ENCODE peak calls at places on chromosomes 5 and 9, in six cellular contexts. One of them, this sample, is unnamed.

GRCh38 chr5:178069909-178070308 is 43.4 kb upstream of the N4BP3 start:
- DNase-seq in IMR-90: peak; percentile 26
- DNase-seq in H1: no peak
- DNase-seq in trophoblast cell: no peak
- DNase-seq in mesenchymal stem cell: peak; percentile 41
- DNase-seq in H9: peak; percentile 76
- DNase-seq in this sample: no peak

GRCh38 chr5:181217805-181218065 is 5.3 kb upstream of the TRIM41 start:
- DNase-seq in H1: no peak
- DNase-seq in trophoblast cell: no peak
- DNase-seq in IMR-90: no peak
- DNase-seq in H9: no peak
- DNase-seq in mesenchymal stem cell: no peak
- DNase-seq in this sample: no peak

GRCh38 chr9:76759726-76760125 is 4.5 kb upstream of the PCA3 start:
- DNase-seq in H1: no peak
- DNase-seq in trophoblast cell: no peak
- DNase-seq in H9: no peak
- DNase-seq in IMR-90: no peak
- DNase-seq in mesenchymal stem cell: no peak
- DNase-seq in this sample: no peak

GRCh38 chr5:138961221-138961620 is 86.1 kb upstream of the LRRTM2 start:
- DNase-seq in IMR-90: no peak
- DNase-seq in H1: no peak
- DNase-seq in mesenchymal stem cell: no peak
- DNase-seq in H9: no peak
- DNase-seq in trophoblast cell: no peak
- DNase-seq in this sample: no peak

GRCh38 chr9:90970603-90971002 is 169.0 kb downstream of the SYK start:
- DNase-seq in H1: no peak
- DNase-seq in mesenchymal stem cell: no peak
- DNase-seq in trophoblast cell: peak; percentile 65
- DNase-seq in H9: no peak
- DNase-seq in IMR-90: peak; percentile 49
- DNase-seq in this sample: no peak

GRCh38 chr9:17528859-17529258 is 50.0 kb upstream of the SH3GL2 start:
- DNase-seq in IMR-90: peak; percentile 10
- DNase-seq in mesenchymal stem cell: peak; percentile 17
- DNase-seq in trophoblast cell: no peak
- DNase-seq in H1: no peak
- DNase-seq in H9: no peak
- DNase-seq in this sample: no peak

GRCh38 chr9:20355022-20355421 is 267.3 kb downstream of the MLLT3 start:
- DNase-seq in H9: no peak
- DNase-seq in IMR-90: peak; percentile 92
- DNase-seq in trophoblast cell: peak; percentile 29
- DNase-seq in mesenchymal stem cell: peak; percentile 64
- DNase-seq in H1: no peak
- DNase-seq in this sample: no peak

GRCh38 chr5:36691993-36692392 is 85.6 kb downstream of the SLC1A3 start:
- DNase-seq in trophoblast cell: no peak
- DNase-seq in IMR-90: peak; percentile 5
- DNase-seq in H1: no peak
- DNase-seq in H9: no peak
- DNase-seq in mesenchymal stem cell: no peak
- DNase-seq in this sample: no peak

GRCh38 chr5:135833961-135834638 is 363 bp upstream of the SLC25A48 start:
- DNase-seq in IMR-90: no peak
- DNase-seq in H1: no peak
- DNase-seq in mesenchymal stem cell: peak; percentile 44
- DNase-seq in H9: no peak
- DNase-seq in trophoblast cell: no peak
- DNase-seq in this sample: no peak

GRCh38 chr5:172178301-172179031 is 9.6 kb downstream of the STK10 start:
- DNase-seq in mesenchymal stem cell: no peak
- DNase-seq in trophoblast cell: peak; percentile 36
- DNase-seq in H9: no peak
- DNase-seq in IMR-90: no peak
- DNase-seq in H1: no peak
- DNase-seq in this sample: no peak

GRCh38 chr5:14209836-14210235 is 66.7 kb downstream of the TRIO start:
- DNase-seq in mesenchymal stem cell: no peak
- DNase-seq in H9: no peak
- DNase-seq in IMR-90: no peak
- DNase-seq in H1: no peak
- DNase-seq in trophoblast cell: no peak
- DNase-seq in this sample: no peak

GRCh38 chr9:16184964-16185646 is 632.3 kb downstream of the CCDC171 start:
- DNase-seq in H9: no peak
- DNase-seq in IMR-90: no peak
- DNase-seq in trophoblast cell: no peak
- DNase-seq in H1: no peak
- DNase-seq in mesenchymal stem cell: no peak
- DNase-seq in this sample: no peak

GRCh38 chr5:52800394-52801213 is 12.9 kb downstream of the ITGA1 start:
- DNase-seq in H9: peak; percentile 61
- DNase-seq in mesenchymal stem cell: peak; percentile 87
- DNase-seq in H1: no peak
- DNase-seq in IMR-90: peak; percentile 82
- DNase-seq in trophoblast cell: peak; percentile 88
- DNase-seq in this sample: no peak

GRCh38 chr5:76831108-76831447 is 12.2 kb downstream of the F2RL1 start:
- DNase-seq in mesenchymal stem cell: peak; percentile 90
- DNase-seq in H9: no peak
- DNase-seq in H1: no peak
- DNase-seq in trophoblast cell: peak; percentile 30
- DNase-seq in IMR-90: peak; percentile 76
- DNase-seq in this sample: no peak

GRCh38 chr9:77014597-77015263 is 4.7 kb upstream of the FOXB2 start:
- DNase-seq in H1: no peak
- DNase-seq in mesenchymal stem cell: no peak
- DNase-seq in IMR-90: no peak
- DNase-seq in trophoblast cell: no peak
- DNase-seq in H9: peak; percentile 66
- DNase-seq in this sample: peak; percentile 26

GRCh38 chr5:113017891-113018635 is 41.5 kb downstream of the DCP2 start:
- DNase-seq in trophoblast cell: no peak
- DNase-seq in H1: no peak
- DNase-seq in mesenchymal stem cell: no peak
- DNase-seq in H9: no peak
- DNase-seq in IMR-90: no peak
- DNase-seq in this sample: no peak

GRCh38 chr9:38024036-38024681 is 44.9 kb downstream of the SHB start:
- DNase-seq in H1: no peak
- DNase-seq in IMR-90: peak; percentile 94
- DNase-seq in trophoblast cell: peak; percentile 94
- DNase-seq in H9: peak; percentile 43
- DNase-seq in mesenchymal stem cell: peak; percentile 92
- DNase-seq in this sample: no peak

GRCh38 chr5:107572800-107573368 is 97.9 kb downstream of the EFNA5 start:
- DNase-seq in IMR-90: no peak
- DNase-seq in H1: no peak
- DNase-seq in H9: no peak
- DNase-seq in mesenchymal stem cell: no peak
- DNase-seq in trophoblast cell: no peak
- DNase-seq in this sample: peak; percentile 30

GRCh38 chr5:136020383-136021015 is 8.3 kb upstream of the TGFBI start:
- DNase-seq in trophoblast cell: peak; percentile 50
- DNase-seq in H9: no peak
- DNase-seq in mesenchymal stem cell: peak; percentile 97
- DNase-seq in IMR-90: peak; percentile 99
- DNase-seq in H1: no peak
- DNase-seq in this sample: no peak

GRCh38 chr5:146466521-146467349 is 19.6 kb downstream of the TCERG1 start:
- DNase-seq in mesenchymal stem cell: peak; percentile 42
- DNase-seq in trophoblast cell: no peak
- DNase-seq in H1: no peak
- DNase-seq in IMR-90: peak; percentile 37
- DNase-seq in H9: no peak
- DNase-seq in this sample: no peak

GRCh38 chr5:96857924-96858323 is 18.4 kb upstream of the ERAP2 start:
- DNase-seq in IMR-90: no peak
- DNase-seq in mesenchymal stem cell: no peak
- DNase-seq in H1: no peak
- DNase-seq in H9: no peak
- DNase-seq in trophoblast cell: no peak
- DNase-seq in this sample: no peak

GRCh38 chr5:80864706-80865435 is 95.3 kb upstream of the RASGRF2 start:
- DNase-seq in IMR-90: no peak
- DNase-seq in H9: no peak
- DNase-seq in trophoblast cell: no peak
- DNase-seq in H1: no peak
- DNase-seq in mesenchymal stem cell: no peak
- DNase-seq in this sample: no peak

DNA sequence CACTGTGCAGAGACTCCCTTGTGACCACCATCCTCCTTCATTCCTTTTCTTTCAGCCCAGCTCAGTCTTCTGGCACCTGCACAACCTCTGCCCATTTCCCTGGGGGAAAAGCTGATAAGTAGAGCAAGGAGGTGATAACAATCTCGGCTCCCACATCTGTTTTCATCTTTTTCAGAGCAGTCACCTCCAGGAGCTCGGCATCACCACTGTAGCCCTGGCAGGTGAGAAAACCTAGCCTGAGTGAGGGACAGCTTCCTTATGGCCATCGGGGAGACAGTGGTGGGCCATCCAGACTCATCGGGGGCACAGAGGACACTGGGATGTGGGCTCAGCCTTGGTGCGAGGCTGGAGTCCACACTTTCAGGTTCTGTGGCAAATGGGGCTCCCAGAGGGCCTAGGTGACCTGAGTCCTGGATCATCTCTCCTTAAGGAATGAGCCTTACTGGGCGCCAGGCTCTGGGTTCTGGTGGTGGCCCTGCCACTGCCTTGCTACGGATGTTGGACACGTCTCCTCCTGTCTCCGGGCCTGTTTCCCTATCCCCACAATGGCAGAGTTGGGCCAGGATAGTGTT is 38.6 kb upstream of the SYNPO start:
- DNase-seq in H1: no peak
- DNase-seq in trophoblast cell: peak; percentile 27
- DNase-seq in H9: no peak
- DNase-seq in IMR-90: no peak
- DNase-seq in mesenchymal stem cell: no peak
- DNase-seq in this sample: no peak
- H2AFZ ChIP-seq in H1: no peak overlapping the region
- H2AFZ ChIP-seq in trophoblast cell: no peak overlapping the region
- H2AFZ ChIP-seq in H9: no peak overlapping the region
- H2AFZ ChIP-seq in IMR-90: no peak overlapping the region
- H2AFZ ChIP-seq in mesenchymal stem cell: no peak overlapping the region
- H2AFZ ChIP-seq in this sample: no peak overlapping the region

GRCh38 chr9:121714873-121715272 is 63.4 kb downstream of the DAB2IP start:
- DNase-seq in mesenchymal stem cell: no peak
- DNase-seq in IMR-90: no peak
- DNase-seq in H1: no peak
- DNase-seq in H9: no peak
- DNase-seq in trophoblast cell: no peak
- DNase-seq in this sample: no peak
- H3K79me1 ChIP-seq in mesenchymal stem cell: peaks cover 76% of the 10 kb centered on the region
- H3K79me1 ChIP-seq in IMR-90: peaks cover 55% of the 10 kb centered on the region
- H3K79me1 ChIP-seq in H1: peaks cover 20% of the 10 kb centered on the region
- H3K79me1 ChIP-seq in H9: no peaks in the 10 kb centered on the region
- H3K79me1 ChIP-seq in trophoblast cell: no peaks in the 10 kb centered on the region
- H3K79me1 ChIP-seq in this sample: peaks cover 18% of the 10 kb centered on the region

GRCh38 chr9:128770286-128770685 is 1.4 kb downstream of the ZER1 start:
- DNase-seq in H9: no peak
- DNase-seq in mesenchymal stem cell: no peak
- DNase-seq in IMR-90: no peak
- DNase-seq in H1: no peak
- DNase-seq in trophoblast cell: no peak
- DNase-seq in this sample: no peak

GRCh38 chr9:128773049-128773448 is 1.3 kb upstream of the ZER1 start:
- DNase-seq in mesenchymal stem cell: no peak
- DNase-seq in trophoblast cell: no peak
- DNase-seq in H9: no peak
- DNase-seq in IMR-90: no peak
- DNase-seq in H1: no peak
- DNase-seq in this sample: no peak

GRCh38 chr9:128771094-128771721 is 519 bp downstream of the ZER1 start:
- DNase-seq in H9: no peak
- DNase-seq in mesenchymal stem cell: peak; percentile 59
- DNase-seq in trophoblast cell: peak; percentile 11
- DNase-seq in IMR-90: peak; percentile 12
- DNase-seq in H1: no peak
- DNase-seq in this sample: no peak

GRCh38 chr9:128774804-128775203 is 3.1 kb upstream of the ZER1 start:
- DNase-seq in mesenchymal stem cell: no peak
- DNase-seq in H1: no peak
- DNase-seq in H9: no peak
- DNase-seq in IMR-90: no peak
- DNase-seq in trophoblast cell: no peak
- DNase-seq in this sample: no peak

GRCh38 chr9:128771745-128772519 is at the start of gene ZER1:
- DNase-seq in trophoblast cell: peak; percentile 91
- DNase-seq in H1: peak; percentile 53
- DNase-seq in mesenchymal stem cell: peak; percentile 90
- DNase-seq in IMR-90: peak; percentile 83
- DNase-seq in H9: peak; percentile 90
- DNase-seq in this sample: peak; percentile 90
- H2AFZ ChIP-seq in trophoblast cell: peak within 1 kb of the TSS; percentile 80
- H2AFZ ChIP-seq in H1: peak within 1 kb of the TSS; percentile 96
- H2AFZ ChIP-seq in mesenchymal stem cell: peak within 1 kb of the TSS; percentile 92
- H2AFZ ChIP-seq in IMR-90: peak within 1 kb of the TSS; percentile 99
- H2AFZ ChIP-seq in H9: no peak within 1 kb of the TSS
- H2AFZ ChIP-seq in this sample: peak within 1 kb of the TSS; percentile 95

GRCh38 chr5:95728494-95729114 is 2.5 kb upstream of the RHOBTB3 start:
- DNase-seq in H1: no peak
- DNase-seq in trophoblast cell: peak; percentile 45
- DNase-seq in IMR-90: no peak
- DNase-seq in H9: no peak
- DNase-seq in mesenchymal stem cell: peak; percentile 58
- DNase-seq in this sample: no peak

GRCh38 chr5:95730730-95731570 is at the start of gene RHOBTB3:
- DNase-seq in trophoblast cell: peak; percentile 22
- DNase-seq in H1: no peak
- DNase-seq in mesenchymal stem cell: peak; percentile 96
- DNase-seq in IMR-90: peak; percentile 91
- DNase-seq in H9: peak; percentile 89
- DNase-seq in this sample: peak; percentile 65

GRCh38 chr5:95731571-95732554 is 727 bp downstream of the RHOBTB3 start:
- DNase-seq in mesenchymal stem cell: peak; percentile 70
- DNase-seq in H9: peak; percentile 65
- DNase-seq in IMR-90: peak; percentile 34
- DNase-seq in H1: no peak
- DNase-seq in trophoblast cell: no peak
- DNase-seq in this sample: peak; percentile 32

GRCh38 chr5:95729115-95730010 is 1.8 kb upstream of the RHOBTB3 start:
- DNase-seq in mesenchymal stem cell: no peak
- DNase-seq in H9: no peak
- DNase-seq in H1: no peak
- DNase-seq in IMR-90: no peak
- DNase-seq in trophoblast cell: no peak
- DNase-seq in this sample: no peak

GRCh38 chr5:95730011-95730700 is 980 bp upstream of the RHOBTB3 start:
- DNase-seq in mesenchymal stem cell: no peak
- DNase-seq in IMR-90: peak; percentile 33
- DNase-seq in H1: no peak
- DNase-seq in trophoblast cell: no peak
- DNase-seq in H9: no peak
- DNase-seq in this sample: no peak
- H3K79me1 ChIP-seq in mesenchymal stem cell: peaks cover 1% of the 10 kb centered on the region
- H3K79me1 ChIP-seq in IMR-90: peaks cover 3% of the 10 kb centered on the region
- H3K79me1 ChIP-seq in H1: no peaks in the 10 kb centered on the region
- H3K79me1 ChIP-seq in trophoblast cell: peaks cover 24% of the 10 kb centered on the region
- H3K79me1 ChIP-seq in H9: no peaks in the 10 kb centered on the region
- H3K79me1 ChIP-seq in this sample: no peaks in the 10 kb centered on the region